ENCODE peak calls at places on chromosomes 11 and 22, in four cellular contexts. M, K, J and B are unnamed samples.

GRCh38 chr22:29855611-29856181 is 17.6 kb upstream of the ASCC2 start:
- DNase-seq in M (no peak), K (no peak), J (peak; percentile 38), B (no peak)

GRCh38 chr22:38318792-38319773 is 1.9 kb upstream of the CSNK1E start:
- DNase-seq in K (no peak), M (no peak), J (no peak), B (no peak)

GRCh38 chr22:39943366-39943765 is 16.8 kb upstream of the TMA7B start:
- DNase-seq in M (peak; percentile 28), J (no peak), K (no peak), B (no peak)

GRCh38 chr11:68524681-68525080 is 64.1 kb downstream of the PPP6R3 start:
- DNase-seq in K (no peak), M (no peak), J (no peak), B (no peak)

GRCh38 chr22:30005213-30005857 is 74.9 kb upstream of the HORMAD2 start:
- DNase-seq in K (peak; percentile 46), J (peak; percentile 81), M (peak; percentile 36), B (peak; percentile 51)

GRCh38 chr11:69439127-69439526 is 42.3 kb upstream of the LINC01488 start:
- DNase-seq in K (no peak), J (no peak), M (no peak), B (no peak)

GRCh38 chr11:14519692-14520085 is 497 bp downstream of the PSMA1 start:
- DNase-seq in K (no peak), M (no peak), J (no peak), B (no peak)

GRCh38 chr22:42565956-42566355 is 12.2 kb downstream of the SERHL2 start:
- DNase-seq in K (no peak), J (no peak), M (no peak), B (no peak)

GRCh38 chr11:13944801-13945505 is 17.6 kb upstream of the SPON1 start:
- DNase-seq in K (no peak), M (peak; percentile 15), J (no peak), B (no peak)

GRCh38 chr11:92897487-92897886 is 72.0 kb upstream of the MTNR1B start:
- DNase-seq in M (no peak), K (no peak), J (no peak), B (no peak)

GRCh38 chr11:61332823-61333637 is at the start of the genes DDB1 and TKFC:
- DNase-seq in M (peak; percentile 96), J (peak; percentile 98), K (peak; percentile 63), B (peak; percentile 99)

GRCh38 chr11:68314203-68314885 is 2.0 kb downstream of the LRP5 start:
- DNase-seq in M (no peak), J (no peak), K (no peak), B (no peak)

GRCh38 chr11:120023120-120023519 is 114.8 kb downstream of the TRIM29 start:
- DNase-seq in J (no peak), M (no peak), K (no peak), B (no peak)